ENCODE peak calls at places on chromosomes 11 and 22, in ten cellular contexts. Q, A, E, W, U, F, G, X, M and D are unnamed samples.

GRCh38 chr22:37545703-37546435 is 14.4 kb upstream of the CDC42EP1 start:
- DNase-seq in Q (peak; percentile 62), A (peak; percentile 95), E (peak; percentile 87), W (peak; percentile 96), U (peak; percentile 84), F (no peak), G (peak; percentile 97), X (peak; percentile 90), M (peak; percentile 77), D (peak; percentile 69)

GRCh38 chr22:17914474-17914873 is 109.9 kb downstream of the MICAL3 start:
- DNase-seq in Q (no peak), A (no peak), E (no peak), W (no peak), U (no peak), F (no peak), G (no peak), X (no peak), M (no peak), D (no peak)

GRCh38 chr22:39773976-39774539 is 119.5 kb downstream of the ENTHD1 start:
- DNase-seq in Q (peak; percentile 21), A (no peak), E (no peak), W (no peak), U (no peak), F (no peak), G (no peak), X (peak; percentile 0), M (no peak), D (no peak)

GRCh38 chr11:17528181-17528691 is 16.0 kb downstream of the USH1C start:
- DNase-seq in Q (no peak), A (peak; percentile 61), E (peak; percentile 42), W (peak; percentile 31), U (peak; percentile 28), F (no peak), G (no peak), X (peak; percentile 28), M (no peak), D (peak; percentile 82)

GRCh38 chr11:8477680-8478079 is 116.3 kb downstream of the STK33 start:
- DNase-seq in Q (no peak), A (no peak), E (no peak), W (no peak), U (no peak), F (no peak), G (no peak), X (no peak), M (no peak), D (no peak)

GRCh38 chr11:25961539-25961938 is 370.4 kb upstream of the ANO3 start:
- DNase-seq in Q (no peak), A (no peak), E (no peak), W (no peak), U (no peak), F (no peak), G (no peak), X (no peak), M (no peak), D (no peak)

GRCh38 chr11:97934572-97935208 is 1086.1 kb upstream of the CNTN5 start:
- DNase-seq in Q (no peak), A (no peak), E (no peak), W (no peak), U (no peak), F (no peak), G (no peak), X (no peak), M (no peak), D (no peak)

GRCh38 chr11:40203606-40204005 is 1255.8 kb downstream of the LRRC4C start:
- DNase-seq in Q (no peak), A (no peak), E (no peak), W (no peak), U (no peak), F (no peak), G (no peak), X (no peak), M (no peak), D (no peak)

GRCh38 chr11:47216141-47216798 is 1.5 kb downstream of the DDB2 start:
- DNase-seq in Q (peak; percentile 46), A (no peak), E (peak; percentile 62), W (peak; percentile 29), U (peak; percentile 23), F (peak; percentile 45), G (peak; percentile 43), X (peak; percentile 87), M (no peak), D (peak; percentile 65)

GRCh38 chr11:121012091-121012490 is 11.8 kb upstream of the TBCEL start:
- DNase-seq in Q (no peak), A (no peak), E (no peak), W (no peak), U (no peak), F (no peak), G (no peak), X (no peak), M (no peak), D (no peak)

GRCh38 chr11:70341881-70342429 is 56.4 kb upstream of the CTTN start:
- DNase-seq in Q (no peak), A (no peak), E (no peak), W (no peak), U (no peak), F (no peak), G (no peak), X (no peak), M (no peak), D (no peak)

GRCh38 chr22:48746789-48747425 is 1080.8 kb downstream of the BRD1 start:
- DNase-seq in Q (peak; percentile 2), A (no peak), E (no peak), W (peak; percentile 1), U (no peak), F (no peak), G (no peak), X (no peak), M (no peak), D (no peak)

GRCh38 chr11:34869425-34869824 is 46.8 kb downstream of the APIP start:
- DNase-seq in Q (no peak), A (no peak), E (peak; percentile 18), W (no peak), U (no peak), F (no peak), G (no peak), X (no peak), M (no peak), D (no peak)

GRCh38 chr11:69008774-69009440 is 4.1 kb downstream of the MRGPRF start:
- DNase-seq in Q (no peak), A (peak; percentile 78), E (peak; percentile 89), W (peak; percentile 57), U (peak; percentile 64), F (peak; percentile 83), G (peak; percentile 96), X (peak; percentile 99), M (peak; percentile 51), D (peak; percentile 100)

GRCh38 chr11:118923721-118924587 is 1.8 kb downstream of the BCL9L start:
- DNase-seq in Q (no peak), A (no peak), E (no peak), W (no peak), U (no peak), F (no peak), G (no peak), X (no peak), M (no peak), D (no peak)

GRCh38 chr11:118921121-118921928 is 4.4 kb downstream of the BCL9L start:
- DNase-seq in Q (no peak), A (peak; percentile 92), E (peak; percentile 89), W (no peak), U (peak; percentile 85), F (no peak), G (peak; percentile 88), X (peak; percentile 88), M (no peak), D (no peak)

GRCh38 chr11:118924591-118925585 is 838 bp downstream of the BCL9L start:
- DNase-seq in Q (no peak), A (peak; percentile 60), E (peak; percentile 49), W (peak; percentile 66), U (no peak), F (no peak), G (peak; percentile 61), X (peak; percentile 33), M (no peak), D (no peak)

GRCh38 chr11:118922745-118923627 is 2.7 kb downstream of the BCL9L start:
- DNase-seq in Q (no peak), A (no peak), E (no peak), W (no peak), U (no peak), F (no peak), G (no peak), X (no peak), M (no peak), D (no peak)

GRCh38 chr11:118921929-118922744 is 3.6 kb downstream of the BCL9L start:
- DNase-seq in Q (peak; percentile 87), A (peak; percentile 95), E (peak; percentile 91), W (peak; percentile 82), U (no peak), F (no peak), G (peak; percentile 78), X (peak; percentile 56), M (no peak), D (no peak)
- TF ChIP-seq POLR2A in Q (peak; percentile 68), A (peak; percentile 76), E (peak; percentile 39), W (peak; percentile 70), U (no peak), F (no peak), G (peak; percentile 55), X (no peak), M (no peak), D (peak; percentile 68)

GRCh38 chr11:2940166-2940929 is 11.1 kb upstream of the PHLDA2 start:
- DNase-seq in Q (no peak), A (no peak), E (peak; percentile 77), W (no peak), U (no peak), F (peak; percentile 53), G (no peak), X (no peak), M (no peak), D (peak; percentile 82)
- TF ChIP-seq POLR2A in Q (no peak), A (no peak), E (no peak), W (no peak), U (no peak), F (no peak), G (no peak), X (no peak), M (no peak), D (no peak)

DNA sequence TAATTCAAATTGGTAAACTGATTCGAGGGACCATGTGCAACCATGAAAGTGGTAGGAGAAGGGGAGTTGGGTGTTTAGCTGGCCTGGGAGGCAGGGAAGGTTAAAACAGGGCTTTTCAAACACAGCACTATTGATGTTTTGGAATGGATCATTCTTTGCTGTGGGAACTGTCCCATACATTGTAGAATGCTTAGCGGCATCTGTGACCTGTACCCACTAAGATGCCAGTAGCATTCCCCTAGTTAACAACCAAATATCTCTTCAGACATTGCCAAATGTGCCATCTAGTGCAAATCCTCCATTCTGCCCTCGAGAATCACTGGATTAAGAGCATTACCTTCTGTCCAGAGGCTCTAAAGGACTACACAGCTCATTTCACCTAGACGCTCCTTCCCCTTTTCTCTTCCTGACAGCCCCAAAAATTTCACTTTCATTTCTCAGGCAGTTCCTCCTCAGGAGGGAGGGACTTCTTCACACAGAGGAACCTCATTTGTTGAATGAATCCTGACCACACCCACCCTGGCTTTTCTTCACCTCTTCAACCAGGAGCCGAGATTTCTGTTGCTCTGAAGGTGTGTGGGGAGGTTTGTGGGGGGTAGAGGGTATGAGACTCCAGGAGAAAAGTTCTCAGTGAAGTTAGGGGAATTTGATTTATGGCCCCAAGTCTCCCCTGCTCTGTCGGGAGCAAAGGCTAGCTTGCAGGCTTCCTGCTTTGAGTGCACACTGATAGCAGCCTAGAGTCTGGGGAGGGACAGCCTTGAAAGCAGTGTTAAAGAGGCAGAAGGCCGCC is at the start of gene TRIM34:
- DNase-seq in Q (peak; percentile 76), A (peak; percentile 76), E (peak; percentile 45), W (peak; percentile 61), U (peak; percentile 64), F (no peak), G (peak; percentile 62), X (peak; percentile 62), M (no peak), D (peak; percentile 85)
- TF ChIP-seq POLR2A in Q (peak; percentile 56), A (peak; percentile 38), E (no peak), W (no peak), U (no peak), F (no peak), G (peak; percentile 52), X (no peak), M (no peak), D (no peak)

GRCh38 chr22:31253949-31254348 is 38.3 kb downstream of the PIK3IP1 start:
- DNase-seq in Q (peak; percentile 98), A (no peak), E (no peak), W (peak; percentile 49), U (no peak), F (no peak), G (no peak), X (no peak), M (no peak), D (no peak)
- TF ChIP-seq POLR2A in Q (peak; percentile 57), A (no peak), E (no peak), W (no peak), U (no peak), F (no peak), G (peak; percentile 16), X (no peak), M (no peak), D (no peak)